ENCODE peak calls at places on chromosome 12, in four cellular contexts. Y, Q, M and R are unnamed samples.

GRCh38 chr12:107654866-107655265 is 30.7 kb upstream of the PWP1 start:
- DNase-seq in Q (no peak), Y (no peak), M (no peak), R (no peak)

GRCh38 chr12:66329941-66330340 is 27.6 kb downstream of the HELB start:
- DNase-seq in M (peak), Q (peak), Y (no peak), R (no peak)

GRCh38 chr12:55142896-55143870 is 17.0 kb downstream of the OR9K2 start:
- DNase-seq in Y (peak), Q (peak), M (peak), R (peak)

GRCh38 chr12:14961466-14962155 is at the start of gene ARHGDIB:
- DNase-seq in M (no peak), Q (no peak), Y (no peak), R (no peak)

GRCh38 chr12:103105971-103106597 is 148.6 kb downstream of the ASCL1 start:
- DNase-seq in M (no peak), Q (no peak), Y (no peak), R (no peak)

GRCh38 chr12:13124661-13125505 is 21.4 kb upstream of the GSG1 start:
- DNase-seq in M (no peak), Y (no peak), Q (no peak), R (no peak)

GRCh38 chr12:12716845-12717585 is at the start of gene CDKN1B:
- DNase-seq in Q (peak), Y (peak), M (peak), R (peak)

GRCh38 chr12:107522692-107523477 is 162.7 kb upstream of the PWP1 start:
- DNase-seq in M (no peak), Y (peak), Q (no peak), R (no peak)

GRCh38 chr12:26813812-26814211 is 19.2 kb downstream of the ITPR2 start:
- DNase-seq in Y (no peak), M (no peak), Q (no peak), R (no peak)

GRCh38 chr12:49232940-49233841 is 31.7 kb upstream of the TUBA1C start:
- DNase-seq in M (no peak), Q (no peak), Y (peak), R (peak)

GRCh38 chr12:65781681-65782269 is 42.5 kb upstream of the HMGA2 start:
- DNase-seq in Y (no peak), Q (no peak), M (no peak), R (no peak)

GRCh38 chr12:65164774-65165173 is 4.6 kb upstream of the LEMD3 start:
- DNase-seq in Y (no peak), M (no peak), Q (no peak), R (no peak)

GRCh38 chr12:107684990-107685359 is 624 bp upstream of the PWP1 start:
- DNase-seq in Q (no peak), M (no peak), Y (no peak), R (no peak)

GRCh38 chr12:50986961-50987737 is 34.8 kb downstream of the HIGD1C start:
- DNase-seq in Q (peak), M (peak), Y (peak), R (peak)

GRCh38 chr12:94140556-94140955 is 7.8 kb upstream of the PLXNC1 start:
- DNase-seq in Y (peak), Q (no peak), M (no peak), R (peak)